ENCODE peak calls at places on chromosome 4, in nine cellular contexts. Z, N, X, M, T, W, E, V and J are unnamed samples.
A peak's percentile ranks its signal among the peaks of the same experiment; 100 is the strongest.

GRCh38 chr4:112521123-112522116 is 5.4 kb upstream of the NEUROG2 start:
- DNase-seq in Z (no peak), N (no peak), X (no peak), M (no peak), T (no peak), W (no peak), E (no peak), V (no peak), J (peak; percentile 69)

GRCh38 chr4:10085386-10085785 is 31.2 kb downstream of the WDR1 start:
- DNase-seq in Z (no peak), N (no peak), X (no peak), M (peak; percentile 60), T (no peak), W (no peak), E (no peak), V (peak; percentile 42), J (no peak)

GRCh38 chr4:138576684-138577083 is 334.5 kb upstream of the SLC7A11 start:
- DNase-seq in Z (no peak), N (no peak), X (peak; percentile 57), M (no peak), T (peak; percentile 68), W (no peak), E (peak; percentile 62), V (no peak), J (no peak)

GRCh38 chr4:139956436-139957107 is 197.4 kb downstream of the MAML3 start:
- DNase-seq in Z (no peak), N (no peak), X (peak; percentile 62), M (no peak), T (no peak), W (no peak), E (no peak), V (no peak), J (no peak)

GRCh38 chr4:73573794-73574528 is 46.3 kb downstream of the RASSF6 start:
- DNase-seq in Z (peak; percentile 80), N (peak; percentile 70), X (peak; percentile 73), M (peak; percentile 58), T (peak; percentile 82), W (no peak), E (peak; percentile 74), V (no peak), J (peak; percentile 54)

GRCh38 chr4:141347738-141348524 is 127.2 kb downstream of the ZNF330 start:
- DNase-seq in Z (no peak), N (no peak), X (peak; percentile 70), M (no peak), T (peak; percentile 28), W (no peak), E (peak; percentile 29), V (no peak), J (no peak)

GRCh38 chr4:8651661-8652180 is 59.2 kb downstream of the CPZ start:
- DNase-seq in Z (peak; percentile 20), N (no peak), X (no peak), M (no peak), T (no peak), W (no peak), E (no peak), V (peak; percentile 49), J (no peak)

GRCh38 chr4:8117278-8117682 is 41.3 kb downstream of the ABLIM2 start:
- DNase-seq in Z (peak; percentile 41), N (peak; percentile 36), X (peak; percentile 45), M (no peak), T (peak; percentile 3), W (peak; percentile 35), E (peak; percentile 67), V (peak; percentile 46), J (no peak)

GRCh38 chr4:189773909-189774308 is 166.8 kb upstream of the FRG1 start:
- DNase-seq in Z (no peak), N (no peak), X (no peak), M (no peak), T (peak; percentile 13), W (no peak), E (peak; percentile 4), V (no peak), J (no peak)

GRCh38 chr4:128663325-128663724 is 146.2 kb upstream of the JADE1 start:
- DNase-seq in Z (peak; percentile 59), N (no peak), X (no peak), M (no peak), T (no peak), W (no peak), E (no peak), V (no peak), J (no peak)

GRCh38 chr4:188854451-188854850 is 715.2 kb downstream of the TRIML1 start:
- DNase-seq in Z (no peak), N (no peak), X (no peak), M (no peak), T (peak; percentile 14), W (no peak), E (no peak), V (no peak), J (no peak)

GRCh38 chr4:73341454-73341853 is 62.6 kb upstream of the ALB start:
- DNase-seq in Z (peak; percentile 50), N (no peak), X (peak; percentile 34), M (no peak), T (peak; percentile 53), W (no peak), E (peak; percentile 67), V (no peak), J (no peak)

GRCh38 chr4:168914095-168914494 is 96.0 kb downstream of the CBR4 start:
- DNase-seq in Z (no peak), N (no peak), X (no peak), M (no peak), T (no peak), W (no peak), E (no peak), V (no peak), J (no peak)

GRCh38 chr4:122099896-122100295 is 52.2 kb upstream of the BLTP1 start:
- DNase-seq in Z (no peak), N (no peak), X (peak; percentile 23), M (no peak), T (peak; percentile 89), W (no peak), E (no peak), V (no peak), J (no peak)

GRCh38 chr4:123121241-123121907 is 199.0 kb upstream of the NUDT6 start:
- DNase-seq in Z (no peak), N (no peak), X (peak; percentile 50), M (no peak), T (peak; percentile 73), W (no peak), E (peak; percentile 39), V (no peak), J (no peak)

GRCh38 chr4:164501074-164501473 is 252.9 kb upstream of the SMIM31 start:
- DNase-seq in Z (no peak), N (no peak), X (no peak), M (no peak), T (no peak), W (no peak), E (peak; percentile 1), V (no peak), J (no peak)

DNA sequence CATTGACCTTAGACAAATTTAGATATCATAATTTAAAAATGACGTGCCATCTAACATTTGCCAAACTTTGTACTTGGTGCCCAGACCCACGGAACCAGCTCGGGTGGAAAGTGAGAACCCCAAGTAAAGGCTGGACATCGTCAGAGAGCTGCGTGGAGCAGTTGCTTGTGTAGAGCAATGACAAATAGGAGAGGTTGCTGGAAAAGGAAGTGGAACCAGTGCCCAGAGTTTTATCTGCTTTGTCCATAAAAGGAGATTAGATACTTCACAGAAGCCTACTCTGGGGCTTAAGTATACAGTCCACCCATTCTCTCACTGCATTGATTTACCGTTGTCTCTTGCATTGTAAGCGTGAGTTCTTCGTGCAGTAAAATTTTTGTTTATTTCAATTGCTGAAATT is 5.4 kb upstream of the TBC1D1 start:
- DNase-seq in Z (no peak), N (no peak), X (no peak), M (no peak), T (peak; percentile 43), W (peak; percentile 60), E (no peak), V (no peak), J (no peak)
- TF ChIP-seq POLR2A in Z (no peak), N (no peak), X (no peak), M (no peak), T (no peak), W (no peak), E (no peak), V (no peak), J (no peak)

DNA sequence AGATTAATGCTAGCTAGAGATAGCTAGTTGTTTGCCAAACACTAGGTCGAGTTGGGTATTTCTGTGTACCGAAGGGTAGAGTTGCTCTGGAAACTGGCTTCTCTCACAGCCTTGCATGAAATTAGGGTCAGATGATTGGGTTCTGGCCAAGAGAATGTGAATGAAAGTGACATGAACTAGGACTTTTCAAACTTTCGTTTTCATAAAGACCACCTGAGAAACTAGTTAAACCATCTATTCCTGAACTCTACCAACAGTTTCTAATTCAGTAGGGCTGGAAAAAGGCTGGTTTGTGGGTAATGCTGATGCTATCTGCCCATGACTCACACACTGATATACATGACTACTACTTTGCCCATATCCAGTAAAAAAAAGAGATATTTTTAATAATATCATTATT is 157.6 kb downstream of the GASK1B start:
- DNase-seq in Z (no peak), N (no peak), X (peak; percentile 76), M (no peak), T (peak; percentile 60), W (no peak), E (no peak), V (no peak), J (no peak)
- H3K4me3 ChIP-seq in Z (no peak overlapping the region), N (no peak overlapping the region), X (no peak overlapping the region), M (no peak overlapping the region), T (no peak overlapping the region), W (no peak overlapping the region), E (no peak overlapping the region), V (no peak overlapping the region), J (no peak overlapping the region)

GRCh38 chr4:142846105-142846728 is at the start of gene INPP4B:
- DNase-seq in Z (peak; percentile 34), N (peak; percentile 13), X (peak; percentile 42), M (no peak), T (peak; percentile 65), W (peak; percentile 58), E (peak; percentile 35), V (no peak), J (peak; percentile 85)

GRCh38 chr4:142845293-142846070 is 619 bp downstream of the INPP4B start:
- DNase-seq in Z (peak; percentile 27), N (peak; percentile 8), X (peak; percentile 2), M (no peak), T (no peak), W (peak; percentile 17), E (peak; percentile 27), V (peak; percentile 53), J (no peak)

GRCh38 chr4:142844782-142845181 is 1.3 kb downstream of the INPP4B start:
- DNase-seq in Z (no peak), N (no peak), X (no peak), M (no peak), T (no peak), W (no peak), E (no peak), V (no peak), J (no peak)

GRCh38 chr4:142850478-142850877 is 4.4 kb upstream of the INPP4B start:
- DNase-seq in Z (no peak), N (no peak), X (no peak), M (no peak), T (no peak), W (no peak), E (peak; percentile 20), V (no peak), J (no peak)

GRCh38 chr4:142846729-142847606 is 867 bp upstream of the INPP4B start:
- DNase-seq in Z (peak; percentile 58), N (peak; percentile 24), X (peak; percentile 18), M (no peak), T (no peak), W (peak; percentile 41), E (peak; percentile 57), V (no peak), J (no peak)
- TF ChIP-seq CTCF in Z (no peak), N (peak; percentile 18), X (peak; percentile 22), M (peak; percentile 36), T (no peak), W (peak; percentile 44), E (peak; percentile 59), V (peak; percentile 38), J (no peak)

GRCh38 chr4:163221467-163221866 is 54.8 kb upstream of the NAF1 start:
- DNase-seq in Z (no peak), N (no peak), X (no peak), M (no peak), T (no peak), W (no peak), E (no peak), V (no peak), J (no peak)
- TF ChIP-seq POLR2A in Z (no peak), N (no peak), X (no peak), M (no peak), T (no peak), W (no peak), E (no peak), V (no peak), J (no peak)